ENCODE peak calls at places on chromosomes 6 and 20, in four cellular contexts. A is upper lobe of right lung, H is neural progenitor cell, S is fibroblast of lung. W is an unnamed sample.

GRCh38 chr20:9301129-9302072 is 213.0 kb upstream of the LAMP5 start:
- DNase-seq in A (no peak), H (peak), S (peak), W (peak)

GRCh38 chr20:25033250-25033940 is 24.5 kb downstream of the ACSS1 start:
- DNase-seq in H (no peak), A (no peak), S (peak), W (no peak)

GRCh38 chr6:109094351-109095035 is at the start of gene SESN1:
- DNase-seq in H (peak), A (peak), S (peak), W (peak)

GRCh38 chr6:1527098-1527497 is 82.6 kb upstream of the FOXC1 start:
- DNase-seq in A (no peak), H (peak), S (peak), W (no peak)

GRCh38 chr6:149929422-149929821 is 6.5 kb upstream of the RAET1G start:
- DNase-seq in H (peak), A (no peak), S (no peak), W (no peak)

GRCh38 chr20:3080939-3081388 is 3.6 kb downstream of the AVP start:
- DNase-seq in A (no peak), S (peak), H (no peak), W (no peak)

GRCh38 chr6:150138638-150139037 is 4.2 kb upstream of the PPP1R14C start:
- DNase-seq in S (no peak), H (no peak), A (no peak), W (no peak)

GRCh38 chr20:24664266-24664986 is 195.0 kb downstream of the SYNDIG1 start:
- DNase-seq in H (no peak), S (no peak), A (no peak), W (no peak)

GRCh38 chr6:40308533-40309306 is 278.4 kb downstream of the LRFN2 start:
- DNase-seq in A (no peak), S (peak), H (peak), W (peak)

GRCh38 chr20:7736336-7736735 is 203.9 kb downstream of the HAO1 start:
- DNase-seq in A (no peak), S (peak), H (no peak), W (peak)

GRCh38 chr6:90343581-90343980 is 46.9 kb upstream of the BACH2 start:
- DNase-seq in H (no peak), A (no peak), S (peak), W (peak)

GRCh38 chr6:149974825-149975224 is 11.1 kb downstream of the ULBP1 start:
- DNase-seq in S (no peak), H (peak), A (no peak), W (no peak)

GRCh38 chr20:40848530-40848929 is 159.5 kb upstream of the MAFB start:
- DNase-seq in S (no peak), A (no peak), H (no peak), W (no peak)

GRCh38 chr20:18466894-18467678 is at the start of the genes DZANK1 and POLR3F:
- DNase-seq in S (peak), H (peak), A (peak), W (peak)

GRCh38 chr20:15942130-15942529 is 631.1 kb downstream of the KIF16B start:
- DNase-seq in H (no peak), A (no peak), S (peak), W (peak)

GRCh38 chr6:121944361-121944760 is 455.1 kb upstream of the HSF2 start:
- DNase-seq in A (no peak), S (peak), H (no peak), W (no peak)

GRCh38 chr6:48032156-48032555 is 78.8 kb downstream of the PTCHD4 start:
- DNase-seq in S (peak), A (no peak), H (no peak), W (peak)

GRCh38 chr6:167797079-167797870 is 29.4 kb upstream of the AFDN start:
- DNase-seq in S (no peak), H (no peak), A (no peak), W (no peak)

GRCh38 chr6:41080623-41081022 is 7.8 kb downstream of the NFYA start:
- DNase-seq in S (no peak), A (no peak), H (no peak), W (no peak)

GRCh38 chr6:138600726-138601125 is 101.4 kb upstream of the NHSL1 start:
- DNase-seq in H (no peak), S (peak), A (no peak), W (no peak)

GRCh38 chr6:45965787-45966186 is 49.9 kb downstream of the CLIC5 start:
- DNase-seq in A (no peak), S (peak), H (no peak), W (peak)

GRCh38 chr20:63316502-63316921 is 23.5 kb downstream of the COL20A1 start:
- DNase-seq in H (no peak), A (no peak), S (no peak), W (no peak)

GRCh38 chr6:39665871-39666270 is 59.3 kb downstream of the KIF6 start:
- DNase-seq in A (no peak), H (no peak), S (peak), W (no peak)

GRCh38 chr6:113697642-113698410 is 159.3 kb upstream of the MARCKS start:
- DNase-seq in S (peak), A (no peak), H (no peak), W (peak)

GRCh38 chr6:169335301-169335700 is 81.7 kb upstream of the THBS2 start:
- DNase-seq in H (no peak), A (no peak), S (no peak), W (no peak)

GRCh38 chr20:48090784-48091183 is 305.5 kb upstream of the SULF2 start:
- DNase-seq in H (no peak), S (no peak), A (no peak), W (no peak)

GRCh38 chr6:70694371-70694770 is 26.7 kb downstream of the SMAP1 start:
- DNase-seq in S (no peak), H (no peak), A (no peak), W (no peak)

GRCh38 chr6:117423754-117424153 is 2.0 kb downstream of the ROS1 start:
- DNase-seq in H (no peak), S (no peak), A (no peak), W (no peak)

GRCh38 chr6:107574856-107575255 is 84.9 kb downstream of the SOBP start:
- DNase-seq in S (no peak), A (no peak), H (no peak), W (no peak)

GRCh38 chr6:94401311-94401710 is 982.0 kb upstream of the EPHA7 start:
- DNase-seq in H (no peak), A (no peak), S (no peak), W (no peak)

GRCh38 chr20:38277285-38277684 is 16.8 kb upstream of the KIAA1755 start:
- DNase-seq in A (no peak), S (no peak), H (no peak), W (no peak)

GRCh38 chr6:107704377-107705013 is 119.6 kb downstream of the SCML4 start:
- DNase-seq in H (peak), A (no peak), S (peak), W (peak)

GRCh38 chr6:3426817-3427739 is 29.8 kb downstream of the SLC22A23 start:
- DNase-seq in A (no peak), H (no peak), S (no peak), W (no peak)

GRCh38 chr6:110421749-110422443 is 6.5 kb upstream of the DDO start:
- DNase-seq in H (no peak), A (no peak), S (no peak), W (no peak)

GRCh38 chr6:144834426-144835038 is 549.4 kb downstream of the UTRN start:
- DNase-seq in A (no peak), H (no peak), S (no peak), W (no peak)

GRCh38 chr6:163675611-163676010 is 261.1 kb downstream of the QKI start:
- DNase-seq in S (no peak), H (no peak), A (no peak), W (no peak)
- H3K27ac ChIP-seq in S (no peak), H (no peak), A (no peak), W (no peak)

DNA sequence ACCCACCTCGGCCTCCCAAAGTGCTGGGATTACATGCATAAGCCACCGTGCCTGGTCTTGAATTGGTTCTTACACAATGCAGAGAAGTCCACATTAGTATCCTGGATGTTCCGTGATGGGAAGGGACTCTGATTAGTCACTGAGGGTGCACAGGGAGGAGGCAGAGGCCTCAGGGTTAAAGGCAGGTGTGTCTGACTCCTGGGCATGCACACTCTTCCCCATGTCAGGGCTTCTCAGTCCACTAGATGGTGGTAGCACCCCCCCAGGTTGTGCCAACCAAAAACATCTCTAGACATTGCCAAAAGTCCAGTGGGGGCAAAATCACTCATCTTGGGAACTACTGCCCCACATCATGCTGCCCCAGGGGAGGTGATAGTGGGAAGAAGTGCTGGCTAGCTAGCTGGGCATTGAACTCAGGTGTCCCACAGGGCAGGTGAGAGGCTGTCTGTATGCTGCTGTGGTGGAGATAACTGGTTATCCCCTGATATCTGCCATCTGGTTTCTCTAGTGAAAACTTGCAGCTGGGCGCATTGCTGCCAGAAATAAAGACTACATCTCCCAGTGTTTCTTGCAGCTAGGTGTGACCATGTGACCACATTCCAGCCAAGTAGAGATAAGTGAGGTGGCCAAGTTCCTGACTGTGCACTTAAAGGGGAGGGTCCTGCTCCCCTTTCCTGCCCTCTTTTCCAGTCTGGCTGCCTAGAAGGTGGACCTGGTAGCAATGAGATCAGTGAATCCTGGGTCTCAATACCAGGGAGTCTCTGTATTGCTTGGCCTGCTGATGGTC is 8.4 kb upstream of the NSFL1C start:
- DNase-seq in S (no peak), H (no peak), A (no peak), W (peak)
- TF ChIP-seq CTCF in S (no peak), H (no peak), A (no peak), W (no peak)

GRCh38 chr20:36099106-36099505 is 55.4 kb upstream of the EPB41L1 start:
- DNase-seq in H (no peak), A (no peak), S (no peak), W (no peak)

GRCh38 chr20:36097751-36098151 is 56.8 kb upstream of the EPB41L1 start:
- DNase-seq in H (peak), A (no peak), S (no peak), W (no peak)

GRCh38 chr20:36096404-36096799 is 58.1 kb upstream of the EPB41L1 start:
- DNase-seq in H (no peak), A (no peak), S (peak), W (no peak)

GRCh38 chr20:36098364-36098763 is 56.2 kb upstream of the EPB41L1 start:
- DNase-seq in A (no peak), H (no peak), S (peak), W (no peak)

GRCh38 chr20:36097331-36097730 is 57.2 kb upstream of the EPB41L1 start:
- DNase-seq in S (peak), A (no peak), H (no peak), W (no peak)
- H3K27ac ChIP-seq in S (no peak), A (peak), H (no peak), W (peak)

GRCh38 chr20:59174975-59175374 is 11.4 kb downstream of the ZNF831 start:
- DNase-seq in H (no peak), S (no peak), A (no peak), W (no peak)

GRCh38 chr20:59177266-59178250 is 13.9 kb downstream of the ZNF831 start:
- DNase-seq in H (no peak), S (no peak), A (no peak), W (no peak)

GRCh38 chr20:59175861-59176260 is 12.2 kb downstream of the ZNF831 start:
- DNase-seq in A (no peak), S (no peak), H (no peak), W (no peak)

GRCh38 chr20:59178983-59179595 is 15.5 kb downstream of the ZNF831 start:
- DNase-seq in S (no peak), A (no peak), H (peak), W (no peak)

GRCh38 chr20:59176812-59177211 is 13.2 kb downstream of the ZNF831 start:
- DNase-seq in H (no peak), A (no peak), S (no peak), W (no peak)
- TF ChIP-seq CTCF in H (no peak), A (no peak), S (no peak), W (no peak)

W was measured in RWPE1.